ENCODE peak calls at places on chromosomes 1 and 21, in seven cellular contexts. One of them, this sample, is unnamed.

GRCh38 chr1:29237906-29238600 is 1.7 kb downstream of the PTPRU start:
- DNase-seq in posterior vena cava: peak
- DNase-seq in spleen: no peak
- DNase-seq in T-helper 1 cell: no peak
- DNase-seq in stimulated activated CD8-positive, alpha-beta memory T cell treated with anti-CD3 and anti-CD28 coated beads, Interleukin-15, amount 100 ng/mL, for 24 hours: no peak
- DNase-seq in osteocyte: no peak
- DNase-seq in NCI-H446: no peak
- DNase-seq in this sample: no peak

GRCh38 chr1:67815303-67816095 is 17.8 kb downstream of the GNG12 start:
- DNase-seq in posterior vena cava: no peak
- DNase-seq in spleen: no peak
- DNase-seq in T-helper 1 cell: no peak
- DNase-seq in stimulated activated CD8-positive, alpha-beta memory T cell treated with anti-CD3 and anti-CD28 coated beads, Interleukin-15, amount 100 ng/mL, for 24 hours: no peak
- DNase-seq in osteocyte: no peak
- DNase-seq in NCI-H446: no peak
- DNase-seq in this sample: no peak

GRCh38 chr1:174742805-174743653 is 256.7 kb upstream of the CACYBP start:
- DNase-seq in posterior vena cava: no peak
- DNase-seq in spleen: no peak
- DNase-seq in T-helper 1 cell: no peak
- DNase-seq in stimulated activated CD8-positive, alpha-beta memory T cell treated with anti-CD3 and anti-CD28 coated beads, Interleukin-15, amount 100 ng/mL, for 24 hours: no peak
- DNase-seq in osteocyte: no peak
- DNase-seq in NCI-H446: no peak
- DNase-seq in this sample: no peak

GRCh38 chr1:212749924-212750535 is 41.5 kb downstream of the NSL1 start:
- DNase-seq in posterior vena cava: no peak
- DNase-seq in spleen: no peak
- DNase-seq in T-helper 1 cell: no peak
- DNase-seq in stimulated activated CD8-positive, alpha-beta memory T cell treated with anti-CD3 and anti-CD28 coated beads, Interleukin-15, amount 100 ng/mL, for 24 hours: no peak
- DNase-seq in osteocyte: no peak
- DNase-seq in NCI-H446: peak
- DNase-seq in this sample: peak

GRCh38 chr1:204826970-204827369 is 43.7 kb upstream of the NFASC start:
- DNase-seq in posterior vena cava: no peak
- DNase-seq in spleen: no peak
- DNase-seq in T-helper 1 cell: no peak
- DNase-seq in stimulated activated CD8-positive, alpha-beta memory T cell treated with anti-CD3 and anti-CD28 coated beads, Interleukin-15, amount 100 ng/mL, for 24 hours: no peak
- DNase-seq in osteocyte: no peak
- DNase-seq in NCI-H446: no peak
- DNase-seq in this sample: no peak

GRCh38 chr1:65792671-65793358 is at the start of gene PDE4B:
- DNase-seq in posterior vena cava: peak
- DNase-seq in spleen: peak
- DNase-seq in T-helper 1 cell: no peak
- DNase-seq in stimulated activated CD8-positive, alpha-beta memory T cell treated with anti-CD3 and anti-CD28 coated beads, Interleukin-15, amount 100 ng/mL, for 24 hours: no peak
- DNase-seq in osteocyte: no peak
- DNase-seq in NCI-H446: no peak
- DNase-seq in this sample: no peak

GRCh38 chr21:26179501-26179900 is 8.9 kb upstream of the APP start:
- DNase-seq in posterior vena cava: no peak
- DNase-seq in spleen: no peak
- DNase-seq in T-helper 1 cell: no peak
- DNase-seq in stimulated activated CD8-positive, alpha-beta memory T cell treated with anti-CD3 and anti-CD28 coated beads, Interleukin-15, amount 100 ng/mL, for 24 hours: no peak
- DNase-seq in osteocyte: no peak
- DNase-seq in NCI-H446: no peak
- DNase-seq in this sample: no peak

GRCh38 chr1:120178799-120179419 is 2.6 kb upstream of the SEC22B start:
- DNase-seq in posterior vena cava: no peak
- DNase-seq in spleen: no peak
- DNase-seq in T-helper 1 cell: no peak
- DNase-seq in stimulated activated CD8-positive, alpha-beta memory T cell treated with anti-CD3 and anti-CD28 coated beads, Interleukin-15, amount 100 ng/mL, for 24 hours: no peak
- DNase-seq in osteocyte: no peak
- DNase-seq in NCI-H446: no peak
- DNase-seq in this sample: no peak

GRCh38 chr21:23017989-23018388 is 2019.8 kb downstream of the NCAM2 start:
- DNase-seq in posterior vena cava: no peak
- DNase-seq in spleen: no peak
- DNase-seq in T-helper 1 cell: no peak
- DNase-seq in stimulated activated CD8-positive, alpha-beta memory T cell treated with anti-CD3 and anti-CD28 coated beads, Interleukin-15, amount 100 ng/mL, for 24 hours: no peak
- DNase-seq in osteocyte: no peak
- DNase-seq in NCI-H446: no peak
- DNase-seq in this sample: no peak

GRCh38 chr1:111988743-111989453 is 570 bp downstream of the KCND3 start:
- DNase-seq in posterior vena cava: peak
- DNase-seq in spleen: no peak
- DNase-seq in T-helper 1 cell: no peak
- DNase-seq in stimulated activated CD8-positive, alpha-beta memory T cell treated with anti-CD3 and anti-CD28 coated beads, Interleukin-15, amount 100 ng/mL, for 24 hours: no peak
- DNase-seq in osteocyte: no peak
- DNase-seq in NCI-H446: no peak
- DNase-seq in this sample: no peak

GRCh38 chr21:44800103-44800502 is 1.5 kb downstream of the UBE2G2 start:
- DNase-seq in posterior vena cava: no peak
- DNase-seq in spleen: no peak
- DNase-seq in T-helper 1 cell: no peak
- DNase-seq in stimulated activated CD8-positive, alpha-beta memory T cell treated with anti-CD3 and anti-CD28 coated beads, Interleukin-15, amount 100 ng/mL, for 24 hours: no peak
- DNase-seq in osteocyte: no peak
- DNase-seq in NCI-H446: no peak
- DNase-seq in this sample: no peak

GRCh38 chr1:93992190-93992589 is 83.0 kb upstream of the GCLM start:
- DNase-seq in posterior vena cava: no peak
- DNase-seq in spleen: no peak
- DNase-seq in T-helper 1 cell: no peak
- DNase-seq in stimulated activated CD8-positive, alpha-beta memory T cell treated with anti-CD3 and anti-CD28 coated beads, Interleukin-15, amount 100 ng/mL, for 24 hours: no peak
- DNase-seq in osteocyte: no peak
- DNase-seq in NCI-H446: no peak
- DNase-seq in this sample: no peak

GRCh38 chr1:14894811-14895524 is 258.6 kb upstream of the TMEM51 start:
- DNase-seq in posterior vena cava: no peak
- DNase-seq in spleen: no peak
- DNase-seq in T-helper 1 cell: no peak
- DNase-seq in stimulated activated CD8-positive, alpha-beta memory T cell treated with anti-CD3 and anti-CD28 coated beads, Interleukin-15, amount 100 ng/mL, for 24 hours: no peak
- DNase-seq in osteocyte: no peak
- DNase-seq in NCI-H446: peak
- DNase-seq in this sample: no peak

GRCh38 chr1:72062584-72062983 is 219.8 kb downstream of the NEGR1 start:
- DNase-seq in posterior vena cava: no peak
- DNase-seq in spleen: no peak
- DNase-seq in T-helper 1 cell: no peak
- DNase-seq in stimulated activated CD8-positive, alpha-beta memory T cell treated with anti-CD3 and anti-CD28 coated beads, Interleukin-15, amount 100 ng/mL, for 24 hours: no peak
- DNase-seq in osteocyte: no peak
- DNase-seq in NCI-H446: no peak
- DNase-seq in this sample: no peak

GRCh38 chr1:5164155-5164554 is 509.7 kb downstream of the AJAP1 start:
- DNase-seq in posterior vena cava: no peak
- DNase-seq in spleen: no peak
- DNase-seq in T-helper 1 cell: no peak
- DNase-seq in stimulated activated CD8-positive, alpha-beta memory T cell treated with anti-CD3 and anti-CD28 coated beads, Interleukin-15, amount 100 ng/mL, for 24 hours: no peak
- DNase-seq in osteocyte: no peak
- DNase-seq in NCI-H446: no peak
- DNase-seq in this sample: no peak

GRCh38 chr1:47948126-47948525 is 49.1 kb downstream of the TRABD2B start:
- DNase-seq in posterior vena cava: no peak
- DNase-seq in spleen: no peak
- DNase-seq in T-helper 1 cell: no peak
- DNase-seq in stimulated activated CD8-positive, alpha-beta memory T cell treated with anti-CD3 and anti-CD28 coated beads, Interleukin-15, amount 100 ng/mL, for 24 hours: no peak
- DNase-seq in osteocyte: no peak
- DNase-seq in NCI-H446: no peak
- DNase-seq in this sample: no peak

GRCh38 chr1:13809461-13810159 is 109.6 kb downstream of the PRDM2 start:
- DNase-seq in posterior vena cava: no peak
- DNase-seq in spleen: no peak
- DNase-seq in T-helper 1 cell: no peak
- DNase-seq in stimulated activated CD8-positive, alpha-beta memory T cell treated with anti-CD3 and anti-CD28 coated beads, Interleukin-15, amount 100 ng/mL, for 24 hours: no peak
- DNase-seq in osteocyte: no peak
- DNase-seq in NCI-H446: no peak
- DNase-seq in this sample: no peak

GRCh38 chr1:151855997-151856396 is 2.5 kb upstream of the THEM5 start:
- DNase-seq in posterior vena cava: no peak
- DNase-seq in spleen: no peak
- DNase-seq in T-helper 1 cell: no peak
- DNase-seq in stimulated activated CD8-positive, alpha-beta memory T cell treated with anti-CD3 and anti-CD28 coated beads, Interleukin-15, amount 100 ng/mL, for 24 hours: no peak
- DNase-seq in osteocyte: no peak
- DNase-seq in NCI-H446: no peak
- DNase-seq in this sample: no peak

GRCh38 chr1:227622739-227623475 is 59.6 kb downstream of the ZNF678 start:
- DNase-seq in posterior vena cava: no peak
- DNase-seq in spleen: no peak
- DNase-seq in T-helper 1 cell: no peak
- DNase-seq in stimulated activated CD8-positive, alpha-beta memory T cell treated with anti-CD3 and anti-CD28 coated beads, Interleukin-15, amount 100 ng/mL, for 24 hours: no peak
- DNase-seq in osteocyte: peak
- DNase-seq in NCI-H446: no peak
- DNase-seq in this sample: no peak

GRCh38 chr1:41410462-41410861 is 49.2 kb downstream of the FOXO6 start:
- DNase-seq in posterior vena cava: no peak
- DNase-seq in spleen: no peak
- DNase-seq in T-helper 1 cell: no peak
- DNase-seq in stimulated activated CD8-positive, alpha-beta memory T cell treated with anti-CD3 and anti-CD28 coated beads, Interleukin-15, amount 100 ng/mL, for 24 hours: no peak
- DNase-seq in osteocyte: no peak
- DNase-seq in NCI-H446: no peak
- DNase-seq in this sample: no peak

GRCh38 chr1:109620396-109620817 is 770 bp downstream of the AMPD2 start:
- DNase-seq in posterior vena cava: peak
- DNase-seq in spleen: no peak
- DNase-seq in T-helper 1 cell: no peak
- DNase-seq in stimulated activated CD8-positive, alpha-beta memory T cell treated with anti-CD3 and anti-CD28 coated beads, Interleukin-15, amount 100 ng/mL, for 24 hours: no peak
- DNase-seq in osteocyte: peak
- DNase-seq in NCI-H446: peak
- DNase-seq in this sample: no peak

GRCh38 chr1:77668924-77669449 is 13.5 kb downstream of the ZZZ3 start:
- DNase-seq in posterior vena cava: no peak
- DNase-seq in spleen: no peak
- DNase-seq in T-helper 1 cell: no peak
- DNase-seq in stimulated activated CD8-positive, alpha-beta memory T cell treated with anti-CD3 and anti-CD28 coated beads, Interleukin-15, amount 100 ng/mL, for 24 hours: no peak
- DNase-seq in osteocyte: no peak
- DNase-seq in NCI-H446: no peak
- DNase-seq in this sample: no peak

GRCh38 chr1:57831624-57832023 is 407.8 kb upstream of the DAB1 start:
- DNase-seq in posterior vena cava: no peak
- DNase-seq in spleen: no peak
- DNase-seq in T-helper 1 cell: no peak
- DNase-seq in stimulated activated CD8-positive, alpha-beta memory T cell treated with anti-CD3 and anti-CD28 coated beads, Interleukin-15, amount 100 ng/mL, for 24 hours: no peak
- DNase-seq in osteocyte: no peak
- DNase-seq in NCI-H446: no peak
- DNase-seq in this sample: peak

GRCh38 chr1:229127301-229127700 is 143.6 kb upstream of the RAB4A start:
- DNase-seq in posterior vena cava: no peak
- DNase-seq in spleen: no peak
- DNase-seq in T-helper 1 cell: no peak
- DNase-seq in stimulated activated CD8-positive, alpha-beta memory T cell treated with anti-CD3 and anti-CD28 coated beads, Interleukin-15, amount 100 ng/mL, for 24 hours: no peak
- DNase-seq in osteocyte: no peak
- DNase-seq in NCI-H446: no peak
- DNase-seq in this sample: no peak

GRCh38 chr1:58391056-58391455 is 155.5 kb downstream of the OMA1 start:
- DNase-seq in posterior vena cava: no peak
- DNase-seq in spleen: peak
- DNase-seq in T-helper 1 cell: no peak
- DNase-seq in stimulated activated CD8-positive, alpha-beta memory T cell treated with anti-CD3 and anti-CD28 coated beads, Interleukin-15, amount 100 ng/mL, for 24 hours: no peak
- DNase-seq in osteocyte: no peak
- DNase-seq in NCI-H446: no peak
- DNase-seq in this sample: no peak

GRCh38 chr1:26862781-26863676 is at the start of gene SFN:
- DNase-seq in posterior vena cava: peak
- DNase-seq in spleen: peak
- DNase-seq in T-helper 1 cell: no peak
- DNase-seq in stimulated activated CD8-positive, alpha-beta memory T cell treated with anti-CD3 and anti-CD28 coated beads, Interleukin-15, amount 100 ng/mL, for 24 hours: no peak
- DNase-seq in osteocyte: no peak
- DNase-seq in NCI-H446: no peak
- DNase-seq in this sample: peak

GRCh38 chr1:44035726-44036408 is 4.6 kb upstream of the SLC6A9 start:
- DNase-seq in posterior vena cava: peak
- DNase-seq in spleen: no peak
- DNase-seq in T-helper 1 cell: no peak
- DNase-seq in stimulated activated CD8-positive, alpha-beta memory T cell treated with anti-CD3 and anti-CD28 coated beads, Interleukin-15, amount 100 ng/mL, for 24 hours: no peak
- DNase-seq in osteocyte: no peak
- DNase-seq in NCI-H446: no peak
- DNase-seq in this sample: no peak

GRCh38 chr1:229427572-229427971 is 6.3 kb downstream of the ACTA1 start:
- DNase-seq in posterior vena cava: no peak
- DNase-seq in spleen: no peak
- DNase-seq in T-helper 1 cell: no peak
- DNase-seq in stimulated activated CD8-positive, alpha-beta memory T cell treated with anti-CD3 and anti-CD28 coated beads, Interleukin-15, amount 100 ng/mL, for 24 hours: no peak
- DNase-seq in osteocyte: no peak
- DNase-seq in NCI-H446: no peak
- DNase-seq in this sample: no peak

GRCh38 chr1:91725961-91726704 is 159.8 kb downstream of the TGFBR3 start:
- DNase-seq in posterior vena cava: no peak
- DNase-seq in spleen: no peak
- DNase-seq in T-helper 1 cell: no peak
- DNase-seq in stimulated activated CD8-positive, alpha-beta memory T cell treated with anti-CD3 and anti-CD28 coated beads, Interleukin-15, amount 100 ng/mL, for 24 hours: no peak
- DNase-seq in osteocyte: no peak
- DNase-seq in NCI-H446: no peak
- DNase-seq in this sample: no peak

GRCh38 chr21:38392722-38393121 is 105.6 kb downstream of the ERG start:
- DNase-seq in posterior vena cava: no peak
- DNase-seq in spleen: no peak
- DNase-seq in T-helper 1 cell: no peak
- DNase-seq in stimulated activated CD8-positive, alpha-beta memory T cell treated with anti-CD3 and anti-CD28 coated beads, Interleukin-15, amount 100 ng/mL, for 24 hours: no peak
- DNase-seq in osteocyte: no peak
- DNase-seq in NCI-H446: no peak
- DNase-seq in this sample: no peak

GRCh38 chr1:201331166-201331565 is 46.3 kb downstream of the TNNT2 start:
- DNase-seq in posterior vena cava: peak
- DNase-seq in spleen: peak
- DNase-seq in T-helper 1 cell: no peak
- DNase-seq in stimulated activated CD8-positive, alpha-beta memory T cell treated with anti-CD3 and anti-CD28 coated beads, Interleukin-15, amount 100 ng/mL, for 24 hours: no peak
- DNase-seq in osteocyte: no peak
- DNase-seq in NCI-H446: no peak
- DNase-seq in this sample: no peak

GRCh38 chr1:89331890-89332289 is 32.0 kb upstream of the GBP6 start:
- DNase-seq in posterior vena cava: no peak
- DNase-seq in spleen: no peak
- DNase-seq in T-helper 1 cell: no peak
- DNase-seq in stimulated activated CD8-positive, alpha-beta memory T cell treated with anti-CD3 and anti-CD28 coated beads, Interleukin-15, amount 100 ng/mL, for 24 hours: no peak
- DNase-seq in osteocyte: no peak
- DNase-seq in NCI-H446: no peak
- DNase-seq in this sample: no peak

GRCh38 chr21:45538381-45539045 is 3.7 kb downstream of the SLC19A1 start:
- DNase-seq in posterior vena cava: peak
- DNase-seq in spleen: peak
- DNase-seq in T-helper 1 cell: no peak
- DNase-seq in stimulated activated CD8-positive, alpha-beta memory T cell treated with anti-CD3 and anti-CD28 coated beads, Interleukin-15, amount 100 ng/mL, for 24 hours: no peak
- DNase-seq in osteocyte: no peak
- DNase-seq in NCI-H446: no peak
- DNase-seq in this sample: no peak

GRCh38 chr1:210475806-210476205 is 147.1 kb downstream of the HHAT start:
- DNase-seq in posterior vena cava: no peak
- DNase-seq in spleen: no peak
- DNase-seq in T-helper 1 cell: no peak
- DNase-seq in stimulated activated CD8-positive, alpha-beta memory T cell treated with anti-CD3 and anti-CD28 coated beads, Interleukin-15, amount 100 ng/mL, for 24 hours: no peak
- DNase-seq in osteocyte: no peak
- DNase-seq in NCI-H446: no peak
- DNase-seq in this sample: no peak

GRCh38 chr1:246753670-246754535 is 29.7 kb downstream of the SCCPDH start:
- DNase-seq in posterior vena cava: peak
- DNase-seq in spleen: peak
- DNase-seq in T-helper 1 cell: no peak
- DNase-seq in stimulated activated CD8-positive, alpha-beta memory T cell treated with anti-CD3 and anti-CD28 coated beads, Interleukin-15, amount 100 ng/mL, for 24 hours: peak
- DNase-seq in osteocyte: no peak
- DNase-seq in NCI-H446: peak
- DNase-seq in this sample: peak

GRCh38 chr1:21568006-21568746 is 59.0 kb downstream of the ALPL start:
- DNase-seq in posterior vena cava: no peak
- DNase-seq in spleen: no peak
- DNase-seq in T-helper 1 cell: no peak
- DNase-seq in stimulated activated CD8-positive, alpha-beta memory T cell treated with anti-CD3 and anti-CD28 coated beads, Interleukin-15, amount 100 ng/mL, for 24 hours: no peak
- DNase-seq in osteocyte: no peak
- DNase-seq in NCI-H446: no peak
- DNase-seq in this sample: no peak

GRCh38 chr1:182608850-182609610 is 4.8 kb upstream of the RGS16 start:
- DNase-seq in posterior vena cava: no peak
- DNase-seq in spleen: no peak
- DNase-seq in T-helper 1 cell: no peak
- DNase-seq in stimulated activated CD8-positive, alpha-beta memory T cell treated with anti-CD3 and anti-CD28 coated beads, Interleukin-15, amount 100 ng/mL, for 24 hours: no peak
- DNase-seq in osteocyte: no peak
- DNase-seq in NCI-H446: no peak
- DNase-seq in this sample: no peak

GRCh38 chr1:117795190-117795589 is 134.2 kb downstream of the GDAP2 start:
- DNase-seq in posterior vena cava: no peak
- DNase-seq in spleen: no peak
- DNase-seq in T-helper 1 cell: no peak
- DNase-seq in stimulated activated CD8-positive, alpha-beta memory T cell treated with anti-CD3 and anti-CD28 coated beads, Interleukin-15, amount 100 ng/mL, for 24 hours: no peak
- DNase-seq in osteocyte: no peak
- DNase-seq in NCI-H446: no peak
- DNase-seq in this sample: peak